ENCODE peak calls at places on chromosomes 2 and 18, in nine cellular contexts. E is mucosa of descending colon, C is AG04449, D is AG09319, Z is IMR-90, N is tibial nerve, G is lower leg skin, U is body of pancreas, H is colonic mucosa. I is an unnamed sample.

GRCh38 chr2:148244593-148245292 is 223.9 kb downstream of the MBD5 start:
- DNase-seq in N (no peak), U (no peak), Z (peak), C (peak), H (no peak), D (peak), E (no peak), G (no peak), I (no peak)

GRCh38 chr2:105409717-105410116 is 10.9 kb upstream of the FHL2 start:
- DNase-seq in E (no peak), D (peak), H (no peak), U (peak), Z (peak), C (peak), N (peak), G (peak), I (no peak)

GRCh38 chr2:28188436-28188835 is 204.2 kb upstream of the FOSL2 start:
- DNase-seq in E (no peak), C (no peak), H (no peak), N (no peak), G (no peak), D (no peak), U (no peak), Z (no peak), I (no peak)

GRCh38 chr2:10235099-10235908 is 67.4 kb upstream of the HPCAL1 start:
- DNase-seq in H (no peak), Z (no peak), D (no peak), C (no peak), E (no peak), U (no peak), N (no peak), G (no peak), I (no peak)

GRCh38 chr18:60895181-60895580 is 438.0 kb upstream of the CDH20 start:
- DNase-seq in G (no peak), C (no peak), D (no peak), E (no peak), Z (no peak), H (no peak), U (no peak), N (no peak), I (no peak)

GRCh38 chr18:25533088-25533676 is 181.2 kb upstream of the ZNF521 start:
- DNase-seq in Z (no peak), D (no peak), E (no peak), H (no peak), N (no peak), U (no peak), C (no peak), G (no peak), I (no peak)

GRCh38 chr2:76169985-76170384 is 459.3 kb upstream of the GCFC2 start:
- DNase-seq in G (no peak), U (no peak), C (no peak), Z (no peak), H (no peak), D (no peak), E (no peak), N (no peak), I (no peak)

GRCh38 chr2:27494944-27495554 is at the start of gene FNDC4:
- DNase-seq in C (no peak), Z (no peak), H (no peak), D (no peak), N (no peak), G (peak), U (peak), E (no peak), I (peak)

GRCh38 chr2:113173563-113174368 is at the start of gene PSD4:
- DNase-seq in E (peak), D (no peak), N (no peak), G (peak), Z (no peak), H (peak), U (peak), C (no peak), I (no peak)

GRCh38 chr2:216636570-216637450 is 3.6 kb downstream of the IGFBP2 start:
- DNase-seq in E (peak), N (no peak), U (peak), G (no peak), H (peak), Z (peak), D (no peak), C (no peak), I (peak)

GRCh38 chr2:110864721-110865120 is 132.3 kb downstream of the ACOXL start:
- DNase-seq in D (no peak), C (no peak), N (no peak), H (no peak), U (no peak), E (no peak), G (no peak), Z (no peak), I (no peak)

GRCh38 chr2:40405440-40405839 is 46.5 kb downstream of the SLC8A1 start:
- DNase-seq in Z (peak), N (no peak), C (no peak), E (no peak), G (no peak), U (no peak), D (no peak), H (no peak), I (no peak)

GRCh38 chr2:33555681-33556080 is 43.4 kb downstream of the FAM98A start:
- DNase-seq in E (no peak), H (no peak), G (no peak), U (no peak), C (no peak), D (no peak), Z (no peak), N (no peak), I (no peak)

GRCh38 chr18:22214731-22215528 is 45.5 kb downstream of the GATA6 start:
- DNase-seq in U (no peak), Z (peak), H (no peak), D (no peak), N (no peak), E (no peak), G (no peak), C (no peak), I (no peak)

GRCh38 chr18:50128506-50129271 is 66.3 kb downstream of the MYO5B start:
- DNase-seq in G (no peak), H (peak), D (no peak), N (no peak), C (no peak), Z (no peak), U (peak), E (peak), I (no peak)

GRCh38 chr2:181959508-181959907 is 26.1 kb upstream of the PPP1R1C start:
- DNase-seq in H (no peak), Z (peak), D (no peak), U (no peak), G (no peak), N (no peak), E (no peak), C (no peak), I (no peak)

DNA sequence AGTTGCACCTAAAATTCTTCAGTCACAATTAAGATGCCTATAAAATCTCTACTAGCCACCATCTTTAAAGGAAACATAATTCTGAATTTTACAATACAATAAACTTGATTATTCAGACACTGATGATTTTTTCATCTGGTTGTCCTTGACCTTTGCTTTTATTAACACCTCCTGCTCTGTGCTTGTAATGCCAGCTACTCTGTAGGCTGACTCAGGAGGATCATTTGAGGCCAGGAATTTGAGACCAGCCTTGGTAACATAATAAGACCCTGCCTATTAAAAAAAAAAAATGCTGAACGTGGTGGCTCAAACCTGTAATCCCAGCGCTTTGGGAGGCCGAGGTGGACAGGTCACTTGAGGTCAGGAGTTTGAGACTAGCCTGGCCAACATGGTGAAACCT is 38.3 kb downstream of the HAT1 start:
- DNase-seq in H (no peak), Z (no peak), C (no peak), D (no peak), E (no peak), N (no peak), G (no peak), U (no peak), I (no peak)
- TF ChIP-seq CTCF in H (no peak), Z (no peak), C (no peak), D (no peak), E (no peak), N (no peak), G (no peak), U (no peak), I (no peak)

GRCh38 chr18:78580835-78581339 is 398.7 kb upstream of the SALL3 start:
- DNase-seq in D (no peak), C (no peak), U (no peak), N (no peak), Z (no peak), H (no peak), G (peak), E (no peak), I (no peak)
- TF ChIP-seq CTCF in D (no peak), C (no peak), U (no peak), N (no peak), Z (no peak), H (no peak), G (no peak), E (no peak), I (no peak)

GRCh38 chr2:172065086-172065485 is 20.2 kb upstream of the DLX1 start:
- DNase-seq in N (no peak), G (no peak), E (no peak), U (no peak), Z (no peak), D (no peak), H (no peak), C (no peak), I (no peak)
- TF ChIP-seq CTCF in N (no peak), G (no peak), E (no peak), U (no peak), Z (no peak), D (no peak), H (no peak), C (no peak), I (no peak)

GRCh38 chr2:185896090-185896693 is 157.6 kb downstream of the FSIP2 start:
- DNase-seq in U (no peak), C (no peak), Z (no peak), E (peak), H (no peak), G (no peak), D (no peak), N (no peak), I (no peak)

GRCh38 chr2:185894223-185894622 is 155.6 kb downstream of the FSIP2 start:
- DNase-seq in G (no peak), H (no peak), C (no peak), Z (no peak), U (no peak), D (no peak), E (no peak), N (no peak), I (no peak)

DNA sequence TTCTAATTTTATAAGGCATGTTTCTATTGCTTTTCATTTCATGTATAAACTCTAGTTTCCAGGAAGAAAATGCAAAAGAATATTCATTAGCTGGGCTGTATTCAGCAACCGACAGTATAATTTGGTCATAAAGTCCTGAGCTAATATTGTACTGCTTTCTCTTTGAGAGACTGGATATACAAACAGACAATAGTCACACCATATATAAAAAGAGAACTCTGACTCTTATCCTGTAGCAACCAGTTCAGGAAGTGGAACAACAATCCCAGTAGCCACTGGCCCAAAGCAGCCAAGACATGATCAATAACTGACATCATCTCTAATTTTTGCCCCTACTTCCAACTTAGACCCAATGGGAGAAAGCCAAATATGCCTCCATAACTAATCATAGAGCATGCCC is 160.8 kb downstream of the FSIP2 start:
- DNase-seq in U (no peak), D (no peak), G (no peak), Z (no peak), H (no peak), N (no peak), E (no peak), C (no peak), I (no peak)
- TF ChIP-seq CTCF in U (no peak), D (no peak), G (no peak), Z (no peak), H (no peak), N (no peak), E (no peak), C (no peak), I (no peak)

DNA sequence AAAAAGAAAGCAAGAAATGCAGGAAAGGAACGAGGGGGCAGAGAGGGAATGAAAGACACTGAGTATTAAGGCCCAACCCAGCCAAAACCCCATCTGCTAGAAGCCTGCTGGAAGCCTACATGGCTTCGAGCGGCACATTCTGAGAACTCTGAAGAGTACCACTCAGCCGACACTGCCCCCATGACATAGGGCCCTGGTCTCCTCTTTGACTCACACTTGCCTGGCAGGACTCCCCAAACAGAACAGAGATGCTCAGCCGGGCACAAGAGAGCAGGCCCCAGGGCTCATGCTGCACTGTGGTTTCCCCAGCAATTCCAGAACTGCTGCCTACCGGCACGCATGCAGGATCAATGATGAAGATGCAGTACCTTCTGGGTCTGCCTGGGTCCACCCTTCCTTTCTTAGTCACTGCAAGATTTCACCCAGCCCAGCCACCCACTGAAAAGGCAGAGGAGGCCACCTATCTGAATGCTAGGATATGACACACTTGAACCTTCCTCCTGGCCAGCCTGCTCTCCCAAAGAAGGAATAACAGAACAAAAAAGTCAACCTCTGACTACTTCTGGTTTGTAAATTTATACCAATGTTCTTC is 49.4 kb downstream of the BCL11A start:
- DNase-seq in N (no peak), D (no peak), C (no peak), E (no peak), Z (no peak), H (no peak), U (no peak), G (no peak), I (no peak)
- TF ChIP-seq CTCF in N (no peak), D (no peak), C (peak), E (no peak), Z (no peak), H (no peak), U (no peak), G (no peak), I (no peak)

DNA sequence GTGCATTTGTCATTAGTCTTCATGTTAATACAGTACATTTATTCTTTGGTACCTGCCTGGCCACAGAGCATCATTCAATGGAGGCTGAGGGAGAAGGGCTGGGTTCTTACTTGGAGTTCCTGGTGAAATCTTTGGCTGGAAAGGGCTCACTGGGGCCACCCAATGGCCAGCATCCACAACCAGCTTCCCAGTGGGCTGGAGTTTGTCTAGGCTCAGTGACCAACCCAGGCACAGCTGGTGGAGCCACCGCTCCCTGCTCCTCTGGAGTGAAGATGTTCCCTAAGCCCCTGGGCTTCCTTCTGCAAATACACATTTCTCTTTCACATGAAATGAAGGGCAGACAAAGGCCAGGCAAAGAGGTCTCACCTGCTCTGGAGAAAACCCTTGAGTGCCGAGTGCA is 34.4 kb downstream of the EHD3 start:
- DNase-seq in E (no peak), N (no peak), U (no peak), D (no peak), H (no peak), G (no peak), C (no peak), Z (no peak), I (no peak)
- TF ChIP-seq CTCF in E (no peak), N (no peak), U (no peak), D (no peak), H (no peak), G (no peak), C (no peak), Z (no peak), I (no peak)

DNA sequence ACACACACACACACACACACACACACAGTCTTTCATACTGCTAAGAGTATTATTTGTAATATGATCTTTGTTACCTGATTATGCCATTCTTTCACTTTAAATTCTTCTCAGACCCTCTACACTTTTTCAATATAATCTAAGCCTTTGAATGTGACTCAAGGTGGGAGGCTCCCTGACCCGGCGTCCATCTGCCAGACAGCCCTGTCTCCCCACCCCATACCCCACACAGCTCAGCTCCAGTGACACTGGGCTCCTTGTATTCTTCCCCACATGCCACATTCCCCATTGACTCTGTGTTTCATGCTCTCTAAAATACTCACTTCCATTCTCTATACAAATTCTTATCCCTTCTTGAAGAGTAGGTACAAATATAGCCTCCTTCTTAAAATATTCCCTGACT is 442.2 kb downstream of the TGIF1 start:
- DNase-seq in Z (no peak), G (no peak), U (no peak), E (no peak), D (no peak), N (no peak), C (no peak), H (no peak), I (no peak)
- TF ChIP-seq CTCF in Z (no peak), G (no peak), U (no peak), E (no peak), D (no peak), N (no peak), C (no peak), H (no peak), I (no peak)

GRCh38 chr18:3966246-3966984 is 488.7 kb downstream of the DLGAP1 start:
- DNase-seq in D (no peak), E (no peak), Z (peak), H (no peak), C (no peak), G (no peak), N (no peak), U (no peak), I (no peak)
- TF ChIP-seq CTCF in D (no peak), E (no peak), Z (no peak), H (no peak), C (no peak), G (no peak), N (no peak), U (no peak), I (no peak)